ENCODE peak calls at places on chromosomes 16 and 17, in four cellular contexts. H is GM23248, T is upper lobe of right lung, Q is Peyer's patch. F is an unnamed sample. For H3K27me3, the result is how much of the 10 kb centered on the place peaks cover.

GRCh38 chr16:1583180-1583579 is 28.7 kb downstream of the IFT140 start:
- DNase-seq in H (no peak), T (no peak), Q (no peak), F (no peak)

GRCh38 chr16:2586241-2586640 is 48.4 kb downstream of the PDPK1 start:
- DNase-seq in H (no peak), T (peak), Q (no peak), F (peak)

GRCh38 chr17:42980766-42981397 is 517 bp downstream of the RUNDC1 start:
- DNase-seq in H (peak), T (peak), Q (peak), F (peak)

GRCh38 chr16:88686062-88686438 is 257 bp downstream of the SNAI3 start:
- DNase-seq in H (peak), T (peak), Q (no peak), F (no peak)

GRCh38 chr17:36858119-36859002 is 78.9 kb upstream of the LHX1 start:
- DNase-seq in H (no peak), T (no peak), Q (no peak), F (no peak)

GRCh38 chr17:41738077-41738800 is 3.8 kb upstream of the HAP1 start:
- DNase-seq in H (peak), T (peak), Q (peak), F (no peak)

GRCh38 chr16:87628940-87629339 is 26.6 kb downstream of the JPH3 start:
- DNase-seq in H (peak), T (no peak), Q (peak), F (no peak)

GRCh38 chr16:30091474-30092372 is at the start of gene TBX6:
- DNase-seq in H (peak), T (peak), Q (peak), F (peak)

GRCh38 chr16:66473654-66474519 is 46.8 kb downstream of the BEAN1 start:
- DNase-seq in H (peak), T (no peak), Q (peak), F (no peak)

GRCh38 chr17:63830278-63830677 is 2.8 kb upstream of the FTSJ3 start:
- DNase-seq in H (no peak), T (no peak), Q (no peak), F (no peak)

GRCh38 chr17:39092672-39093250 is 58.7 kb downstream of the PLXDC1 start:
- DNase-seq in H (no peak), T (no peak), Q (no peak), F (no peak)

GRCh38 chr17:81396722-81397313 is 1.6 kb downstream of the BAHCC1 start:
- DNase-seq in H (peak), T (peak), Q (no peak), F (no peak)

GRCh38 chr17:66767164-66767933 is 67.6 kb upstream of the CACNG5 start:
- DNase-seq in H (no peak), T (no peak), Q (no peak), F (peak)

GRCh38 chr16:50624449-50624782 is 56.7 kb downstream of the SNX20 start:
- DNase-seq in H (no peak), T (no peak), Q (no peak), F (no peak)

GRCh38 chr16:1810106-1810505 is 16.5 kb downstream of the HAGH start:
- DNase-seq in H (no peak), T (no peak), Q (no peak), F (no peak)

GRCh38 chr17:2138768-2139167 is 83.9 kb downstream of the HIC1 start:
- DNase-seq in H (peak), T (no peak), Q (no peak), F (no peak)

GRCh38 chr17:74542166-74542565 is 3.7 kb downstream of the CD300C start:
- DNase-seq in H (no peak), T (no peak), Q (no peak), F (peak)

GRCh38 chr16:23323224-23324030 is 21.3 kb downstream of the SCNN1B start:
- DNase-seq in H (no peak), T (no peak), Q (no peak), F (no peak)

GRCh38 chr17:14014647-14015046 is 54.7 kb upstream of the COX10 start:
- DNase-seq in H (peak), T (no peak), Q (no peak), F (no peak)

GRCh38 chr17:56819431-56820145 is 14.1 kb downstream of the C17orf67 start:
- DNase-seq in H (peak), T (no peak), Q (peak), F (no peak)

GRCh38 chr16:23998771-23999170 is 163.0 kb downstream of the PRKCB start:
- DNase-seq in H (no peak), T (no peak), Q (no peak), F (no peak)

GRCh38 chr16:14186007-14186953 is 115.2 kb downstream of the MRTFB start:
- DNase-seq in H (peak), T (no peak), Q (no peak), F (no peak)

GRCh38 chr16:66204761-66205160 is 161.7 kb upstream of the CDH5 start:
- DNase-seq in H (peak), T (no peak), Q (no peak), F (no peak)

GRCh38 chr16:70430667-70431536 is 8.0 kb downstream of the ST3GAL2 start:
- DNase-seq in H (peak), T (peak), Q (peak), F (no peak)

GRCh38 chr16:70428178-70428998 is 10.5 kb downstream of the ST3GAL2 start:
- DNase-seq in H (peak), T (peak), Q (peak), F (peak)

GRCh38 chr16:70429888-70430666 is 8.8 kb downstream of the ST3GAL2 start:
- DNase-seq in H (no peak), T (no peak), Q (peak), F (no peak)

GRCh38 chr16:70432304-70432799 is 6.5 kb downstream of the ST3GAL2 start:
- DNase-seq in H (no peak), T (no peak), Q (no peak), F (no peak)

DNA sequence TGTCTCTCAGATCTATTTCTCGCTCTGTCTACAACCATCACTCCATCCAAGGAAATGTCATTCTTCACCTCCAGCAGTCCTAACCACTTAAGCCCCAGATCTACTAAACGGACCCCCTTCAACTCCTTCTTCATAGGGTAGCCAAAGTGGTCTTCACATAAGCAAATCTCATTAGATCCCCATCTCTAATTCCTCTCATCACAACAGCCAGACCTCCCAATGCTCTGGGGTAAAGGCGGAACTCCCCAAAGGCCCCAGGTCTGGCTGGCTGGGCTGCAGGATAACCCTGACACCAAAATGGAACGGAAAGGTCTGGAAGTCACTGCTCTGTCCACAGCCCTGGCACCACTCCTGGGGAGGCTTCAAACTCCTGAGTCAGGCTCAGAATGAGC is 11.1 kb downstream of the ST3GAL2 start:
- DNase-seq in H (no peak), T (no peak), Q (no peak), F (no peak)
- H3K4me3 ChIP-seq in H (no peak), T (peak), Q (peak), F (no peak)

DNA sequence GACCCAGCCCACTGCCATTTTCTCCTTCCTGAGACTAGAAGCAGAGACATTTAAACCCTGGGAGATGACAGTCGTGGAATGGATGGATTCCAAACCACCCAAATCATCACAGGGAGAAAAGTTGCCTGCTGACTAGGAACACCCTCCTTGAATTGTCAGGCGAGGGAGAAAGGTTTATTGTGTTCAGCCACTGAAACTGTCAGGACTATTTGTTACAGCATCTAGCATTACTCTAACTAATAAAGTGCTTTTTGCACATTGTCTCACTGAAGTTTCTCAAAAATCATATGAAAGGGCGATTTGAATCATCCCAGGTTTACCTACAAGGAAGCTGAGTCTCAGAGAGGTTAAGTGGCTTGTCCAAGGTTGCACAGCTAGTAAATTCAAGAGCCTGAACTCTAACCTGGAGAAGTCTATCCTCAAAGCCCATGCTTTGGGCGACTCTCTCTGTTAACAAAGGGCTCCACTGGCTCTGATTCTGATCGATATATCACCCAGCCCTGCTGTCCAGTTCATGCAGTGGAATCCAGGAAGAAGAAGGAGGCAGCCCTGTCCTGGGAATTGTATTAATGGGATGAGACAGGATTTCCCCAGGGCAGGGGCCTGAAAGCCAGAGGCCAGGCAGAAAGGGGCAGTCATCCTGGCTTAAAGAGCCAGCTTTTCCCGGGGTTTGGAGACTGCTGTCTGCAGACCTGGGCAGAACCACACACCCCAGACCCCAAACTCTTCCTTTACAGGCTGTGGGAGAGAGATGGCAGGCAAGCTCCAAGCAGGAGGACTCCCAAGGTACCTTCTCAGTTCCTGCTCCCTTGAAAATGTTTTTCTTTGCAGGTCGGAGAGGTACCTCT is 37.5 kb downstream of the IRX3 start:
- DNase-seq in H (no peak), T (no peak), Q (no peak), F (no peak)
- H3K27me3 ChIP-seq in H (under half), T (under half), Q (under half), F (under half)

GRCh38 chr17:77771145-77771544 is 187.4 kb upstream of the TNRC6C start:
- DNase-seq in H (no peak), T (no peak), Q (no peak), F (no peak)

GRCh38 chr17:77771587-77771986 is 186.9 kb upstream of the TNRC6C start:
- DNase-seq in H (no peak), T (no peak), Q (no peak), F (no peak)

GRCh38 chr17:77772899-77773358 is 185.6 kb upstream of the TNRC6C start:
- DNase-seq in H (peak), T (no peak), Q (no peak), F (no peak)

GRCh38 chr17:77771998-77772397 is 186.5 kb upstream of the TNRC6C start:
- DNase-seq in H (no peak), T (no peak), Q (no peak), F (no peak)

GRCh38 chr17:77772461-77772897 is 186.0 kb upstream of the TNRC6C start:
- DNase-seq in H (peak), T (peak), Q (peak), F (no peak)
- H3K27ac ChIP-seq in H (no peak), T (no peak), Q (no peak), F (no peak)

GRCh38 chr16:72997141-72997542 is 50.8 kb downstream of the ZFHX3 start:
- DNase-seq in H (peak), T (no peak), Q (no peak), F (no peak)
- H3K4me3 ChIP-seq in H (no peak), T (no peak), Q (no peak), F (no peak)

DNA sequence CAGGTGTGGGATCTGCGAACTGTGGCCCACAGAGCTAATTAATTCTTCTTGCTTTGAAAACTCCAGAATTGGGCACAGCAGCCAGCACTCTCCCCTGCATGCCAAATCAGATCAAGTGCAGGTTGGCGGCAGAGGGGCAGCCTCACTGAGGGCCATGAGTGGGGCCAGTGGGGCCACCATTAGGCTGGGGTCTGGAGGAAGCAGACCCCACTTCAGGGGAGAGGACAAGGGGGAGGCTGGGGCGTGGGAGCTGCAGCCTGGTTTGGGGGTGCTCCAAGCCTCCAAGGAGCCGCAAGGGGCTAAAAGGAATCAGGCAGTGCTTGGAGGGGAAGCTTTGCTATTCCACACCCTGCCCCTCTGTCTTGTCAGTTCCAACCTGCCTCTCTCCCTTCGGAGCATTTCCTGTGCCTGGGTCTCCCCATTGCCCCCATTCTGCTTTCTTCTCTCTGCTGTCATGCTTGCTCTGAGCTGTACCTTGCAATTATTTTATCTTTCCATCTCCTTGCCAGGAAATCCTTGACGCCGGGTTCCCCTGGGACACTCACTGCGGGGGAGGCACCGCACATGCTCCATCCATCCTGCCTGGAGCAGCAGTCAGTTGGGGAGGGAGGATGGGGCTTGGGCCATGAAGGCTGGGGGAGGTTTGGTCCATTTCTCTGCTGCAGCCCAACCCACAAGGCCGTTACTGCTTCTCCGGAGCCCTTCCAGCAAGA is 3.3 kb upstream of the ABCC3 start:
- DNase-seq in H (peak), T (no peak), Q (no peak), F (no peak)
- H3K27me3 ChIP-seq in H (under half), T (under half), Q (under half), F (under half)

GRCh38 chr17:79036181-79036580 is 12.2 kb downstream of the C1QTNF1 start:
- DNase-seq in H (no peak), T (no peak), Q (no peak), F (peak)
- H3K27ac ChIP-seq in H (peak), T (peak), Q (no peak), F (peak)

GRCh38 chr16:84819644-84820304 is at the start of gene CRISPLD2:
- DNase-seq in H (peak), T (peak), Q (peak), F (peak)
- H3K4me3 ChIP-seq in H (peak), T (peak), Q (peak), F (peak)

GRCh38 chr17:9003355-9004131 is 17.8 kb upstream of the NTN1 start:
- DNase-seq in H (peak), T (no peak), Q (no peak), F (no peak)
- H3K27me3 ChIP-seq in H (under half), T (half or more), Q (under half), F (under half)

GRCh38 chr17:3937359-3937758 is 21.1 kb upstream of the P2RX1 start:
- DNase-seq in H (no peak), T (no peak), Q (no peak), F (no peak)
- H3K27ac ChIP-seq in H (no peak), T (no peak), Q (no peak), F (no peak)